ENCODE peak calls at places on chromosomes 2 and 18, in four cellular contexts. C is H9, X is GM23248, P is DND-41. E is an unnamed sample.

GRCh38 chr2:201911372-201911771 is 105.0 kb downstream of the CDK15 start:
- DNase-seq in C (no peak), X (no peak), P (no peak), E (no peak)

GRCh38 chr2:163347982-163348842 is 387.6 kb downstream of the FIGN start:
- DNase-seq in C (peak), X (no peak), P (no peak), E (no peak)

GRCh38 chr18:24704921-24705620 is 244.6 kb downstream of the HRH4 start:
- DNase-seq in C (no peak), X (peak), P (no peak), E (no peak)

GRCh38 chr2:231296401-231296800 is 98.0 kb downstream of the ARMC9 start:
- DNase-seq in C (no peak), X (no peak), P (no peak), E (no peak)

GRCh38 chr2:176891857-176892256 is 320.7 kb upstream of the HNRNPA3 start:
- DNase-seq in C (no peak), X (no peak), P (no peak), E (no peak)

GRCh38 chr2:42457011-42457410 is 36.8 kb downstream of the KCNG3 start:
- DNase-seq in C (peak), X (no peak), P (no peak), E (peak)

GRCh38 chr2:159615936-159616733 is at the start of gene BAZ2B:
- DNase-seq in C (peak), X (peak), P (no peak), E (no peak)

GRCh38 chr18:11512096-11513030 is 97.0 kb upstream of the SLC35G4 start:
- DNase-seq in C (no peak), X (peak), P (peak), E (no peak)

GRCh38 chr2:28810384-28811285 is at the start of gene SPDYA:
- DNase-seq in C (peak), X (peak), P (no peak), E (no peak)

GRCh38 chr2:19321946-19322345 is 36.5 kb downstream of the OSR1 start:
- DNase-seq in C (no peak), X (peak), P (no peak), E (no peak)

GRCh38 chr2:128420776-128421175 is 102.1 kb upstream of the HS6ST1 start:
- DNase-seq in C (no peak), X (no peak), P (peak), E (no peak)

GRCh38 chr2:121160366-121160765 is 124.6 kb downstream of the TFCP2L1 start:
- DNase-seq in C (no peak), X (no peak), P (no peak), E (peak)

GRCh38 chr2:36805635-36806224 is 109.2 kb downstream of the VIT start:
- DNase-seq in C (no peak), X (no peak), P (no peak), E (no peak)

GRCh38 chr2:379778-380177 is 91.9 kb upstream of the ALKAL2 start:
- DNase-seq in C (no peak), X (no peak), P (no peak), E (no peak)

GRCh38 chr2:237874585-237875161 is 15.2 kb downstream of the RAMP1 start:
- DNase-seq in C (no peak), X (peak), P (no peak), E (no peak)

GRCh38 chr2:47323009-47323821 is 79.7 kb upstream of the MSH2 start:
- DNase-seq in C (peak), X (peak), P (peak), E (peak)

GRCh38 chr18:331231-331771 is 63.5 kb upstream of the THOC1 start:
- DNase-seq in C (no peak), X (no peak), P (no peak), E (no peak)

GRCh38 chr2:116499389-116499788 is 1315.1 kb upstream of the DDX18 start:
- DNase-seq in C (no peak), X (no peak), P (no peak), E (no peak)
- H3K9ac ChIP-seq in C (no peak), X (no peak), P (no peak), E (no peak)

DNA sequence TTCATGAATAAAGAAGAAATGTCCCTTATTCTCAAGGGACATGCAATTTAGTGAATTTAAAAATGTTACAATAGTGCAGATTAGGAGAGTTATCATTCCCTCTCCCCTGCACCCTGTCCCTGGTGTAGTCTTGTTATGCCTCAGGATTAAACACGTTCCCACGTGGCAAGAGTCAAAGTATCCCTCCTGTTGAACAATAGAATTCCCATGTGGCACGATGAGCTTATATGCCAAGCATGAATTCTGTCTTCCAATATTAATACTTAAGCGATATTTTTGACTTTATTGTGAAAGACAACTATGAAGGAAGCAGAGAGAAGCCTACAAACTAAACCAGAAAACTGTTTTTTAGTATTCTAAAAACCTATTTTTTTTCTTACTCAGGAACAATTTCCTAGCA is 36.7 kb upstream of the SPAG16 start:
- DNase-seq in C (no peak), X (peak), P (no peak), E (no peak)
- H3K9ac ChIP-seq in C (no peak), X (no peak), P (no peak), E (no peak)

DNA sequence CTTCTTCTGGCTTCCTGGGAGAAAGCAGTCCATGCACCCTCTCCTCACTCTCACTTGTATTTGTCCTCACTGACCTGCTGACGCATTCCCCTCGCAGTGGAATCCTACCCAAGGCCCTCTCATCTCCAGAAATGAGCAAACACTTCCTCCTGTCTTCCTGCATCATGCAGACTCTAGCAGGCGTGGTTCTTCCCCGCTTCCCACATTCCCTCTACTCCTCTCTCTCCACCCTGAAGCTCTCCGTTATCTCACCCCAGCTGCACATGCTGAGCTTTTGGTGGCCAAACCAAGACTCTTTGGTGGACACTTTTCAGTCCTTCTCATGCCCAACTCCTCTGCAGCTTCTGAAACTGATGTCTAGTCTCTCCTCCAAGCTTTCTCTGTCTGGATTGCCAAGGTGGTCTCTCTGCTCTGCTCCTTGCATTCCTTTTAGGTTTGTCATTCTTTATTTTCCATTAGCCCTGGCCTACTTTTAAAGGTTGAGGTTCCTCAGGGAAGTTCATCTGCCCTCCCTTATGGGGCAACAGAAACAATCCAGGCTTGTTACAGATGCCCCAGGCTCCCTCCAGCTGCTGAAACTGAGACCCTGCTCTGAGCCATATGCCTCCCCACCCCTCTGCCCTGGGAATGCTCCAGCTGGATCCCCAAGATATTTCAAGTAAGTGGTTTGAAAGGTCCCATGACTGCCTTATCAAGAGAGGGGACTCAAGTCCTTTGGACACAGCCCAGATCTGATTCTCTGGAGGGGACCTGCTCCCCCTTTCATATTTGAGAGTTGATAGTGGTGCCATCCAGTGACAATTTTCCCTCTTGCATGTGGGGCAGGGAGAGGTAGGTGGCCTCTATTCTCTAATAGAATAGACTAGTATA is 835 bp upstream of the IL18RAP start:
- DNase-seq in C (no peak), X (no peak), P (no peak), E (no peak)
- H3K9ac ChIP-seq in C (no peak), X (no peak), P (no peak), E (no peak)

GRCh38 chr2:172572981-172573380 is 17.1 kb downstream of the PDK1 start:
- DNase-seq in C (no peak), X (peak), P (no peak), E (no peak)
- H3K9ac ChIP-seq in C (no peak), X (no peak), P (no peak), E (no peak)

DNA sequence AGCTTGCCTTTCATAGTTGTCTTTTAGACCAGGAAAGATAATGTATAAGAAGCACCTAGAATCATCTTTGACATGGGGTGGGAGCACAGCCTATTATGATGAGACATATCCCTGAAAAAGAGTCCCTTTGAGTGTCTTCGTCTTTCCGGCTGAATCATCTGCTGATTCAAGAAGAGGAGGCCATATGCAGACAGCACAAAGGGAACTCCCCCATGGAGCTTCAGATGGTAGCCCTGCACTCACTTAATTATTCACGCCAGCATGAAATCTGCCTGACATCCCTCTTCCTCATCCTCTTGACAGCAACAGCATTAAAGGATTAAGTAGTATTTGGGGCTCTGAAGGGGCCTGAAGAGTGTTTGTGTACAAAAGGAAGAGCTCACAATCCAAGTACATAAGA is 88.9 kb downstream of the AFF3 start:
- DNase-seq in C (no peak), X (no peak), P (no peak), E (no peak)
- H3K9ac ChIP-seq in C (no peak), X (no peak), P (no peak), E (no peak)

GRCh38 chr2:216780843-216781242 is 79.0 kb downstream of the TNP1 start:
- DNase-seq in C (no peak), X (no peak), P (peak), E (no peak)

GRCh38 chr2:216777637-216778273 is 82.1 kb downstream of the TNP1 start:
- DNase-seq in C (peak), X (peak), P (peak), E (peak)

GRCh38 chr2:216786676-216787075 is 73.2 kb downstream of the TNP1 start:
- DNase-seq in C (no peak), X (no peak), P (no peak), E (no peak)

GRCh38 chr2:216776076-216776726 is 80.9 kb upstream of the IGFBP5 start:
- DNase-seq in C (no peak), X (no peak), P (no peak), E (no peak)

DNA sequence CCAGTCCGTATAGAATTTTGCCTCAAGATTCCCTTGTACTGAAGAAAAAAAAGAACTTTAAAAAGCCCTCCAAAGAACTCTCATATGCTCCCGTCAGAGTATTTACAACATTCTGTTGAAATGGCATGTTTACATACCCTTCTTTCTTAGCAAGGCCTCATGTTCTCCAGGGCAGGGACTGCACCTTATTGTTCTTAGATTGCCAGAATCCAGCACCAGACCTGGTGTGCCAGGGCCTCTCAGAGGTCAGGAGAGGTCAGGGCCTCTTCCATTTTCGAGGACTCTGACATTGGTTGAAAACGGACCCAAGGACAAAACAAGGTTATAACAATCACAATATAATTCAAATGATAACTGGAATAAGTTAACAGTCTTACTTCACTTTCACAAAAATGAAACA is 78.2 kb downstream of the TNP1 start:
- DNase-seq in C (no peak), X (no peak), P (no peak), E (no peak)
- H3K9ac ChIP-seq in C (no peak), X (no peak), P (no peak), E (no peak)

GRCh38 chr2:235024191-235024611 is 72.4 kb downstream of the SH3BP4 start:
- DNase-seq in C (no peak), X (peak), P (no peak), E (no peak)
- H3K9ac ChIP-seq in C (no peak), X (peak), P (no peak), E (no peak)

GRCh38 chr2:204108301-204108700 is 171.7 kb downstream of the ICOS start:
- DNase-seq in C (peak), X (peak), P (peak), E (peak)
- H3K9ac ChIP-seq in C (no peak), X (no peak), P (no peak), E (no peak)

E was measured in Karpas-422.